ENCODE peak calls at places on chromosomes 2 and 18, in four cellular contexts. L, E, U and Q are unnamed samples. For H3K36me3 and H3K27me3, the result is how much of the 10 kb centered on the place peaks cover.

GRCh38 chr18:2654105-2654827 is 1.3 kb upstream of the SMCHD1 start:
- DNase-seq in L (no peak), E (no peak), U (no peak), Q (peak)

GRCh38 chr2:182110326-182110725 is 124.7 kb downstream of the PPP1R1C start:
- DNase-seq in L (no peak), E (no peak), U (no peak), Q (no peak)

GRCh38 chr2:96359310-96359709 is 23.7 kb downstream of the NCAPH start:
- DNase-seq in L (no peak), E (no peak), U (peak), Q (no peak)

GRCh38 chr18:28494151-28494550 is 317.2 kb upstream of the CDH2 start:
- DNase-seq in L (no peak), E (peak), U (no peak), Q (no peak)

GRCh38 chr2:149330127-149331022 is at the start of gene LYPD6:
- DNase-seq in L (peak), E (peak), U (peak), Q (peak)

GRCh38 chr18:63148449-63149199 is 170.9 kb downstream of the BCL2 start:
- DNase-seq in L (no peak), E (peak), U (no peak), Q (no peak)

GRCh38 chr2:98912221-98912851 is 23.7 kb downstream of the CRACDL start:
- DNase-seq in L (peak), E (peak), U (no peak), Q (no peak)

GRCh38 chr2:28362991-28363521 is 29.6 kb upstream of the FOSL2 start:
- DNase-seq in L (no peak), E (no peak), U (no peak), Q (no peak)

GRCh38 chr2:219514196-219514761 is at the start of gene ASIC4:
- DNase-seq in L (no peak), E (no peak), U (no peak), Q (no peak)

GRCh38 chr2:59295524-59296162 is 1054.5 kb upstream of the FANCL start:
- DNase-seq in L (no peak), E (no peak), U (no peak), Q (no peak)

GRCh38 chr2:236919209-236919608 is 166.5 kb upstream of the COPS8 start:
- DNase-seq in L (no peak), E (no peak), U (no peak), Q (no peak)

GRCh38 chr2:183009249-183009899 is 28.9 kb downstream of the NCKAP1 start:
- DNase-seq in L (no peak), E (no peak), U (no peak), Q (no peak)

GRCh38 chr2:8257502-8257901 is 424.4 kb upstream of the ID2 start:
- DNase-seq in L (no peak), E (no peak), U (no peak), Q (no peak)

GRCh38 chr2:23286765-23287155 is 98.2 kb upstream of the KLHL29 start:
- DNase-seq in L (no peak), E (peak), U (peak), Q (no peak)

GRCh38 chr2:16160281-16161084 is 220.1 kb downstream of the MYCN start:
- DNase-seq in L (no peak), E (no peak), U (no peak), Q (no peak)

GRCh38 chr2:86283461-86284030 is 53.9 kb downstream of the REEP1 start:
- DNase-seq in L (peak), E (no peak), U (no peak), Q (peak)

GRCh38 chr2:101230541-101230993 is 22.1 kb upstream of the CNOT11 start:
- DNase-seq in L (no peak), E (no peak), U (no peak), Q (peak)

GRCh38 chr2:43542285-43542933 is 53.4 kb downstream of the THADA start:
- DNase-seq in L (no peak), E (no peak), U (no peak), Q (no peak)

GRCh38 chr2:102147935-102148334 is 5.4 kb downstream of the IL1R1 start:
- DNase-seq in L (no peak), E (no peak), U (no peak), Q (no peak)

GRCh38 chr2:42900226-42900744 is 107.9 kb upstream of the HAAO start:
- DNase-seq in L (no peak), E (no peak), U (no peak), Q (no peak)

GRCh38 chr2:105857076-105857740 is 112.5 kb downstream of the NCK2 start:
- DNase-seq in L (no peak), E (no peak), U (no peak), Q (no peak)

GRCh38 chr2:63226297-63226696 is 175.7 kb downstream of the OTX1 start:
- DNase-seq in L (no peak), E (no peak), U (no peak), Q (no peak)

GRCh38 chr2:144479138-144479537 is 40.8 kb downstream of the ZEB2 start:
- DNase-seq in L (no peak), E (no peak), U (no peak), Q (no peak)

GRCh38 chr2:144475596-144475995 is 44.3 kb downstream of the ZEB2 start:
- DNase-seq in L (no peak), E (no peak), U (no peak), Q (no peak)

GRCh38 chr2:144477281-144477942 is 42.5 kb downstream of the ZEB2 start:
- DNase-seq in L (no peak), E (no peak), U (no peak), Q (no peak)

GRCh38 chr2:144479659-144480058 is 40.3 kb downstream of the ZEB2 start:
- DNase-seq in L (no peak), E (no peak), U (no peak), Q (no peak)

GRCh38 chr2:144477943-144478283 is 42.0 kb downstream of the ZEB2 start:
- DNase-seq in L (no peak), E (no peak), U (no peak), Q (no peak)
- H3K36me3 ChIP-seq in L (under half), E (under half), U (under half), Q (under half)

DNA sequence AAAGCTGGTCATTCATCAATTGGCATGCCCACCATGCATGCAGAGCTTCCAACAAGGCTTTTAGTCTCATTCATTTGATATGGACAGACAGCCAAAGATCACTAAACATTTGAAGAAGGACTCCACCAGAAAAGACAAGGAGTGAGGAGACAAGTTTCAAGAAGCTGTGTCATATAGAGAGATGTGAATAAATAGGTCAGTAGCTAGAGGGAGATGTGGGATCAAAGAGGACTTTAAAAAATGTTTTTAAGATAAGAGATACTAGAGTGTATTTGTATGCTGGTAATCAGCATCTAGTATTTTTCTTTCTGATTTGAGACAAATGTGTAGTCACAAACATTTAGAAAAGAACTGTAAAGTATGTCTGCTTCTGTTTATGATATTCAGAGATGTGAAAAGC is 48.5 kb downstream of the ANTXR1 start:
- DNase-seq in L (no peak), E (no peak), U (no peak), Q (no peak)
- TF ChIP-seq CTCF in L (no peak), E (no peak), U (peak), Q (no peak)

GRCh38 chr18:59279722-59280121 is 6.5 kb upstream of the RAX start:
- DNase-seq in L (no peak), E (no peak), U (no peak), Q (no peak)
- H3K27me3 ChIP-seq in L (half or more), E (under half), U (under half), Q (under half)

DNA sequence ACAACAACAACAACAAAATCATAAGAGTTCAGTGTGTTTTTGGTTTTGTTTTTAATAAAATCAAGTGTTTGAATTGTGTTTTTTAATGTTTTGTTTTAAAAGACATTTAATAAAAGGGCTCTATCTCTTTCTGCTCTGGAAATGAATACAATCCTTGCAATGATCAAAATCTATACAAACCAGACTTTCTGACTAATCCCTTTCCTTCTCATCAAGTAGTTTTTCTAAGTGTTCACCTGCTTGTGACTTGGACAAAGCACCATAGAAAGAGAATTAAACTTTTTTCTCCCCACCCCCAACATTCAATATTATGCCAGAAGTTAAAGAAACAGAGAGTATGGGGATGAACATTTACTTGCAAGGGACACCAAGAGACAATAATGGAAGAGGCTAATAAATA is 61.4 kb downstream of the KCTD18 start:
- DNase-seq in L (no peak), E (no peak), U (no peak), Q (no peak)
- H3K36me3 ChIP-seq in L (under half), E (under half), U (under half), Q (under half)

GRCh38 chr2:134692461-134692860 is 26.3 kb downstream of the TMEM163 start:
- DNase-seq in L (no peak), E (no peak), U (no peak), Q (no peak)
- TF ChIP-seq CTCF in L (no peak), E (no peak), U (no peak), Q (peak)

GRCh38 chr18:61893304-61893970 is 630 bp upstream of the RNF152 start:
- DNase-seq in L (peak), E (no peak), U (peak), Q (peak)
- H3K27me3 ChIP-seq in L (under half), E (under half), U (under half), Q (under half)

GRCh38 chr2:134440336-134440909 is 186.6 kb downstream of the MGAT5 start:
- DNase-seq in L (no peak), E (no peak), U (no peak), Q (no peak)
- H3K36me3 ChIP-seq in L (under half), E (under half), U (half or more), Q (under half)

GRCh38 chr2:115163572-115163971 is 721.1 kb downstream of the DPP10 start:
- DNase-seq in L (no peak), E (no peak), U (no peak), Q (peak)

GRCh38 chr2:115168457-115168856 is 726.0 kb downstream of the DPP10 start:
- DNase-seq in L (no peak), E (no peak), U (no peak), Q (no peak)

GRCh38 chr2:115162454-115163293 is 720.2 kb downstream of the DPP10 start:
- DNase-seq in L (peak), E (no peak), U (no peak), Q (no peak)

GRCh38 chr2:115161531-115162453 is 719.4 kb downstream of the DPP10 start:
- DNase-seq in L (peak), E (no peak), U (no peak), Q (no peak)

DNA sequence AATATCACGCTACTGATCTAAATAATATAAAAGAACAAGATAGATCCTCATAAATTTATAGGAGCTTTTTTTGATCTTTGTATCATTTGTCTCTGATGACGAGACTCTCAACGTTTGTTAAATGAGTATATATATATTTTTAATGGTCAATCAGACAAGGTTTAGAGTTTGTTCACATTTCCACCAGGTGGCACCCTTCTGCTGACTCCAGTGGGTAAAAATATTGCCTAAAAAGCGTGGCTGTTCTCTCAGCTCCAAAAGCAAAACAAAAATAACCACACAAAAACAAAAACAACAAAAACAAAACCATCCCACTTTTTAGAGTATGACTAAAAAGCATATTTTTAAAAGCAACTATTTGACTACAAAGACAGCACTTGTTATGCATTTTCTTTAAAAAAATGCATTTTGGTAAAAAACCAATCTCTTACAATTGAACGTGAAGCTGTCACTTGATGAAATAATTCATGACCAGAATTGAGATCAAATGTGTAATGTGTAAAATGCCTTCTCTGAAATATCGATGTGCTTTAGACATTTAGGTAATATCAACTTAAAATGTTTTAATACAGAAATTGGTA is 723.2 kb downstream of the DPP10 start:
- DNase-seq in L (no peak), E (no peak), U (no peak), Q (no peak)
- TF ChIP-seq CTCF in L (peak), E (peak), U (peak), Q (peak)